ENCODE peak calls at places on chromosomes 2 and 18, in nine cellular contexts. V, G, F, M, P, Z, A, I and N are unnamed samples.
A peak's percentile ranks its signal among the peaks of the same experiment; 100 is the strongest.

GRCh38 chr2:239216614-239217273 is 184.1 kb downstream of the HDAC4 start:
- DNase-seq in G (no peak), Z (no peak), A (no peak), M (no peak), V (no peak), F (no peak), P (no peak), I (no peak), N (no peak)

GRCh38 chr2:52036036-52036435 is 1004.1 kb upstream of the NRXN1 start:
- DNase-seq in P (no peak), I (no peak), V (no peak), F (no peak), Z (no peak), G (no peak), A (no peak), M (no peak), N (no peak)

GRCh38 chr2:153986488-153987229 is 114.9 kb downstream of the GALNT13 start:
- DNase-seq in G (no peak), F (no peak), P (no peak), I (no peak), A (no peak), Z (no peak), M (peak; percentile 53), V (peak; percentile 60), N (no peak)

GRCh38 chr2:118123561-118124232 is 35.4 kb downstream of the INSIG2 start:
- DNase-seq in V (peak; percentile 99), I (no peak), A (no peak), G (no peak), M (peak; percentile 97), Z (peak; percentile 41), F (peak; percentile 19), P (no peak), N (peak; percentile 96)

GRCh38 chr2:173076557-173077345 is 1.1 kb downstream of the MAP3K20 start:
- DNase-seq in M (peak; percentile 63), F (peak; percentile 51), G (no peak), V (peak; percentile 73), I (peak; percentile 59), Z (peak; percentile 40), A (peak; percentile 71), P (peak; percentile 17), N (no peak)

GRCh38 chr2:37894601-37895000 is 30.5 kb upstream of the RMDN2 start:
- DNase-seq in V (no peak), F (no peak), A (no peak), P (no peak), I (no peak), M (no peak), Z (no peak), G (no peak), N (no peak)

GRCh38 chr2:73386894-73387636 is 1.4 kb downstream of the ALMS1 start:
- DNase-seq in G (no peak), A (no peak), Z (no peak), M (no peak), P (no peak), V (no peak), F (no peak), I (no peak), N (no peak)

GRCh38 chr18:9435041-9435440 is 40.3 kb upstream of the RALBP1 start:
- DNase-seq in I (no peak), M (no peak), A (no peak), V (no peak), F (no peak), Z (no peak), P (no peak), G (no peak), N (no peak)

GRCh38 chr2:232327089-232328037 is 51.2 kb upstream of the ALPP start:
- DNase-seq in F (peak; percentile 77), Z (peak; percentile 67), A (peak; percentile 69), P (peak; percentile 87), M (peak; percentile 69), V (peak; percentile 31), I (peak; percentile 74), G (no peak), N (peak; percentile 58)

GRCh38 chr2:196096982-196097745 is 28.5 kb upstream of the DNAH7 start:
- DNase-seq in I (no peak), P (no peak), Z (no peak), M (no peak), F (no peak), A (no peak), G (no peak), V (no peak), N (no peak)

GRCh38 chr2:66840321-66841014 is 405.5 kb downstream of the MEIS1 start:
- DNase-seq in M (peak; percentile 71), I (no peak), F (no peak), G (no peak), P (no peak), A (no peak), Z (no peak), V (no peak), N (peak; percentile 25)

GRCh38 chr2:44207102-44207501 is 38.4 kb downstream of the PPM1B start:
- DNase-seq in Z (no peak), A (no peak), G (no peak), V (no peak), F (no peak), I (no peak), P (no peak), M (no peak), N (no peak)

GRCh38 chr2:206798009-206798408 is 32.6 kb downstream of the FASTKD2 start:
- DNase-seq in F (no peak), Z (no peak), A (no peak), M (no peak), V (no peak), G (no peak), P (no peak), I (no peak), N (no peak)

GRCh38 chr2:52536929-52537460 is 1230.6 kb upstream of the CHAC2 start:
- DNase-seq in F (no peak), I (no peak), Z (no peak), M (peak; percentile 76), A (no peak), P (no peak), G (no peak), V (peak; percentile 46), N (no peak)

GRCh38 chr2:112048887-112049286 is 6.2 kb upstream of the TMEM87B start:
- DNase-seq in V (peak; percentile 38), A (no peak), P (peak; percentile 18), Z (peak; percentile 81), M (peak; percentile 67), F (no peak), G (no peak), I (no peak), N (peak; percentile 52)

GRCh38 chr2:8437949-8438400 is 243.9 kb upstream of the ID2 start:
- DNase-seq in I (no peak), V (no peak), M (no peak), A (no peak), F (no peak), Z (no peak), G (no peak), P (no peak), N (no peak)

GRCh38 chr18:50073319-50073718 is 121.6 kb downstream of the MYO5B start:
- DNase-seq in M (no peak), A (no peak), G (no peak), V (no peak), I (no peak), Z (no peak), F (no peak), P (no peak), N (no peak)

DNA sequence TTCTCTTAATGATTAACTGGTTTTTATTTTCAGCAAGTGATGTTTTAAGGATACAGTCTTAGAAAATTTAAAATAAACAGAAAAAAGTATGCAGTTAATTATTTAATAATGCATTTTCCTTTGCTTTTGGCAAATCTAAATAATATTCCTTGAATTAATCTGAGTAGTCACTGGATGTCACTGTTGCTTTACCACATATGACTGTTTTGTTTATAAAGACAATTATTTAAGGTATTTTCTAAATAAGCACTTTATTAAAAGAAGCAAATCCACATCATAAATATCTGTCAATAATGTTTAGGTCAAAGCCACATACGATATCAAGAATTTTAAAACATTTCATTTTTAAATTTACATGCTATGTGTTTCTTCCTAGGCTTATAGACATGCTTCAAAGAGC is 40.6 kb upstream of the TFPI start:
- DNase-seq in I (no peak), G (no peak), M (no peak), F (no peak), P (no peak), V (no peak), A (no peak), Z (no peak), N (no peak)
- TF ChIP-seq CTCF in I (no peak), G (peak; percentile 56), M (no peak), F (no peak), P (no peak), V (no peak), A (peak; percentile 42), Z (no peak), N (peak; percentile 65)

DNA sequence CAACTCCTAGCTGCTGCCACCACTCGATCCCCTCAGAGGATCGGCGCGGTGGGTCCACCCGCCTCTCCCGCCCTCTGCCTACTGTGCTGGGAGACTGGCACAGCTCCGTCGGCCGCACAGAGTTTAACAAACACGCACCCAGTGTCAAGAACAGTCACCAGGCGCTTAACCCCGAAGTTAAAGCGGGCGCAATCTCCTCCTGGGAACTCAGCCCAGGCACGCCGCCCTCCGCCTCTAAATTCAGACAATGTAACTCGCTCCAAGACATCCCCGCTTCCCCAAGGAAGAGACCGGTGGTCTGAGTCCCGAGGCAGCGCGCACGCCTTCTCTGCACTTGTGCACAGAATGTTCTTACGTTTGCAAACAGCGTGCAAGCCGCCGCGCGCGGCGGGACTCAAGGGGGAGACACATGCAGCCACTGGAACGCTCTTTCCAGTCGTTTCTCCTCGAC is 533 bp downstream of the CXCR4 start:
- DNase-seq in A (no peak), V (peak; percentile 14), M (peak; percentile 37), F (peak; percentile 34), G (no peak), Z (no peak), P (peak; percentile 60), I (no peak), N (no peak)
- TF ChIP-seq CTCF in A (no peak), V (no peak), M (no peak), F (peak; percentile 8), G (no peak), Z (no peak), P (no peak), I (no peak), N (no peak)

DNA sequence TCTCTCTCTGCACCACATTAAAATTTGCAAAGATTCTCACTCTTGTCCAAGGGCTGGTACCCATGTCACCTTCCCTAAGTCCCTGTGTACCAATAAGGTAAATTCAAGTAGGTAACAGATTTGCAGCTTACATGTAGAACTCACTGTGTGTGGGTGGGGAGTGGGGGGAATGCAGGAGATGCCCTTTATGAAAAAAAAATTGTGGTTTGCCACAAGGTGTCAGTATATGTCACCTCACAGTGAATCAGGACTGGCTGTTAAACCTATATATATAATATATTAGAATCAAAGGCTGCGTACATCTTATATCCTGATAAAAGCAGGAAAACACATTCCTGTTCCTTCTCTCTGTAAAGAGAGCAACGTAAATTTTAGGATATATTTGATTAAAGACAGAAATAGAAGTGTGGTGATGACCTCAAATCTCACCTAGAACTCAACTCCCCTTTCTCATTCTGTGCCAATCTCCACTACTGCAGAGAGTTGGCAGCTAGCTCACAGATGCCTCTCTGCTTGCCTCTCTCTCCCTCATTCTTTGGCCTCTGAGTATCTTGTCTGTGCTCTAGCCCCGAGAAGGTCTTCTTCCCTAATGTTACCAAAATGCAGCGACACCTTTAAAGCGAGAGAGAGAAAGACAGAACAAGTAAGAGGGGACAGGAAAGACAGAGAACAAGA is 529 bp downstream of the XDH start:
- DNase-seq in F (no peak), P (no peak), M (peak; percentile 46), Z (no peak), A (no peak), V (no peak), I (no peak), G (no peak), N (no peak)
- TF ChIP-seq CTCF in F (peak; percentile 13), P (peak; percentile 12), M (peak; percentile 43), Z (no peak), A (no peak), V (no peak), I (no peak), G (no peak), N (peak; percentile 57)

GRCh38 chr2:174121178-174121577 is 127.2 kb downstream of the OLA1 start:
- DNase-seq in M (no peak), A (no peak), I (no peak), V (peak; percentile 7), Z (no peak), G (no peak), P (no peak), F (no peak), N (no peak)
- TF ChIP-seq CTCF in M (no peak), A (no peak), I (no peak), V (no peak), Z (no peak), G (no peak), P (no peak), F (no peak), N (no peak)